ENCODE peak calls at places on chromosomes 4 and X, in ten cellular contexts. P is colonic mucosa; S is mammary epithelial cell; T is psoas muscle; J is K562; D is CD8-positive, alpha-beta T cell; C is GM23338; Z is HepG2; U is breast epithelium; W is HL-60. E is an unnamed sample. For H3K27me3, the result is how much of the 10 kb centered on the place peaks cover.

GRCh38 chr4:38069271-38069760 is 109.1 kb downstream of the PTTG2 start:
- DNase-seq in Z (no peak), T (no peak), W (no peak), D (no peak), J (peak), S (peak), C (peak), P (peak), U (no peak), E (peak)

GRCh38 chr4:168498259-168498658 is 1.4 kb downstream of the PALLD start:
- DNase-seq in C (no peak), S (no peak), Z (no peak), J (no peak), P (no peak), T (no peak), D (no peak), U (no peak), W (no peak), E (no peak)

GRCh38 chr4:1722551-1723071 is 1.3 kb downstream of the TACC3 start:
- DNase-seq in C (no peak), D (no peak), T (peak), Z (no peak), P (no peak), U (no peak), J (no peak), S (no peak), W (no peak), E (peak)

GRCh38 chr4:101464596-101464995 is 117.3 kb upstream of the PPP3CA start:
- DNase-seq in W (no peak), U (no peak), J (no peak), Z (no peak), P (no peak), C (peak), D (no peak), T (no peak), S (no peak), E (no peak)

GRCh38 chr4:88283661-88284377 is 542 bp downstream of the PPM1K start:
- DNase-seq in J (peak), Z (peak), T (peak), C (peak), D (peak), W (no peak), S (peak), U (peak), P (peak), E (peak)

GRCh38 chr4:49058306-49058705 is 72.2 kb downstream of the CWH43 start:
- DNase-seq in D (no peak), U (no peak), T (no peak), W (no peak), Z (no peak), P (no peak), C (no peak), J (no peak), S (no peak), E (no peak)

GRCh38 chr4:76473186-76473585 is 38.2 kb downstream of the SHROOM3 start:
- DNase-seq in W (no peak), S (peak), D (no peak), T (no peak), J (no peak), C (no peak), Z (no peak), P (no peak), U (no peak), E (no peak)

GRCh38 chr4:118367872-118368271 is 15.1 kb upstream of the PRSS12 start:
- DNase-seq in T (no peak), W (no peak), Z (no peak), S (no peak), C (no peak), P (no peak), J (no peak), U (no peak), D (no peak), E (no peak)

GRCh38 chrX:40418413-40419195 is 162.2 kb upstream of the ATP6AP2 start:
- DNase-seq in C (no peak), D (no peak), T (no peak), W (no peak), U (peak), S (peak), Z (no peak), P (no peak), J (no peak), E (no peak)

DNA sequence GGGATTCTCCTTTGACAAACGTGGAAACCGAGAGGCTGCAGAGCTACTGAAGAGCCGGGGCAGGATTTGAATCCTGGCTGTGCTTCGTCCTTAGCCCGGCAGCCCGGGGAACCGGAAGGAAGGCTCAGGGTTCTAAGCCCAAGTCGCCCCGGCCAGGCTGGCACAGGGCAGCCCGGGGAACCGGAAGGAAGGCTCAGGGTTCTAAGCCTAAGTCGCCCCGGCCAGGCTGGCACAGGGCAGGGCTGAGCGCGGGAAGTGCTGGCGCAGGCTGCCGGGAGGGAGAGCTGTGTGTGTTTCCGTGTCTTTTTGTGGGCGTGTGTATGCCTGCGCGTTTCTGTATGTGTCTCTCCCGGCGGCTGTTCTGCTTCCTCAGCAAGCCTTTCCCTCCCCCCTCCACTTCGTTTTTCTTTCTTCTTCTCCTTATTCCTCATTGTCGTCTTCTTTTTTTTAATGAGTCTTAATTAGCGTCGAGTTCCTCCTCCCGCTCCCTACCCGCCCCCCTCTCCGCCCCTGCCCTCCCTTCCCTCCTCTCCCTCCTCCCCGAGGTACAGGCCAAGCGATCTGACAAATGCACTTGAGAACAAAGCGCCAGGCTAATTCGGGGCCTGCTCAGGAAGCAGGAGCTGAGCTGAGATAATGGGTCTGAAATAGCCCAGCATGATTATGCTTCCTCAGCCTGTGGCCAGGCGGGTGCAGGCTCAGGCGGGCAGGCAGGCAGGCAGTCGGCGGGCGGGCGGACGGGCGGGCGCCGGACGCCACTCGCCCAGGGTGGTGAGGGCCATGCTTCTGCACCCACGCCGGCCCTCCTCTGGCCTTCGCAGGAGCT is 65.9 kb downstream of the EFNB1 start:
- DNase-seq in Z (no peak), W (peak), P (peak), D (no peak), C (peak), T (peak), U (peak), J (peak), S (peak), E (peak)
- H3K27me3 ChIP-seq in Z (under half), W (under half), P (under half), D (under half), C (under half), T (under half), U (half or more), J (under half), S (under half), E (under half)

GRCh38 chrX:115561605-115562491 is 874 bp downstream of the PLS3 start:
- DNase-seq in C (peak), S (peak), Z (peak), D (no peak), W (no peak), P (peak), U (peak), T (peak), J (peak), E (peak)

GRCh38 chrX:115564243-115564642 is 3.3 kb downstream of the PLS3 start:
- DNase-seq in D (no peak), T (no peak), U (no peak), W (no peak), C (no peak), Z (peak), S (peak), P (no peak), J (no peak), E (no peak)

GRCh38 chrX:115563633-115564182 is 2.7 kb downstream of the PLS3 start:
- DNase-seq in U (no peak), Z (no peak), J (no peak), S (no peak), C (no peak), W (no peak), D (no peak), T (no peak), P (no peak), E (no peak)

GRCh38 chrX:115560978-115561604 is at the start of gene PLS3:
- DNase-seq in U (peak), C (peak), J (no peak), P (peak), T (peak), S (peak), D (no peak), Z (peak), W (no peak), E (peak)

DNA sequence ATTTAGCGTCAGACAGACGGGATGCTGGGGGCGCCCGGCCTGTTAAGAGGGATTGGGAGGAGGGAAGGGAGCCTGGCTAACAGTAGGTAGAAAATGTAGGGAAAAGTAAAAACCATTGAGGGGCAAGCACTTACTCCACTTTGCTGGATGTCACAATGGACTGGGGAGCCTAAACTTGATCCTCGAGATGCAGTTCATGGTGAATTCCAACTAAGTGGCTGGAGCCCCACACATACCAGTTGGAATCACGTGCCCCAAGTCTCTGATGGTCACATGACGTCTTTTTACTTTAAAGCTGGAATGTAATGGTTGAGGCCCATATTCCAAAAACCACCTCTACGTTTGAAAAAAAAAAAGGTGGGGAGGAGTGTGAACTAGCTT is 1.5 kb downstream of the PLS3 start:
- DNase-seq in J (no peak), S (peak), Z (peak), D (no peak), T (no peak), U (no peak), P (peak), W (no peak), C (peak), E (peak)
- H3K27me3 ChIP-seq in J (under half), S (under half), Z (under half), D (under half), T (half or more), U (half or more), P (under half), W (under half), C (under half), E (under half)

GRCh38 chrX:69815063-69815462 is 199.2 kb downstream of the EDA start:
- DNase-seq in J (no peak), C (no peak), Z (no peak), P (no peak), W (no peak), T (no peak), S (no peak), D (no peak), U (no peak), E (no peak)

DNA sequence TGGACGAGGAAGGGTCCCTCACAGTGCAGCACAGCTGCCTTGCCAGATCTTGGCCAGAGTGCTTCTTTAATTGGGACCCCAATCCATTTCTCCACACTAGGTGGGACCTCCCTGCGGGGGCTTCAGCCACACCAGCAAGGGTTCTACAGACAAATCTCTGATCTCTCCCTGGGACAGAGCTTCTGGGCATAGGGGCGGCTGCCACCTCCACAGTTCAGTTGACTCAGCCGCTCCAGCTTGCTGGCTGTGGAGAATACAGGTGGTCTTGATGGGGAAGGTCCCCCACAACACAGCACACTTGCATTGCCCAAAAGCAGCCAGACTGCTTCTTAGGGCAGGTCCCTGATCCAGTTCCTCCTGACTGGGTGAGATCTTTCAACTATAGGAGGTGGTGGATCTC is 199.6 kb downstream of the EDA start:
- DNase-seq in S (no peak), J (no peak), W (no peak), T (no peak), P (no peak), U (no peak), D (no peak), Z (no peak), C (no peak), E (no peak)
- H3K27me3 ChIP-seq in S (under half), J (under half), W (under half), T (under half), P (under half), U (under half), D (under half), Z (under half), C (under half), E (under half)

GRCh38 chrX:29229802-29230201 is 642.6 kb downstream of the IL1RAPL1 start:
- DNase-seq in S (peak), C (no peak), W (no peak), U (no peak), J (no peak), D (no peak), T (no peak), P (no peak), Z (no peak), E (no peak)
- H3K27me3 ChIP-seq in S (under half), C (half or more), W (under half), U (under half), J (under half), D (under half), T (under half), P (under half), Z (under half), E (under half)

GRCh38 chrX:47941423-47941822 is 62.4 kb downstream of the ZNF182 start:
- DNase-seq in T (no peak), U (no peak), P (no peak), S (peak), J (no peak), Z (no peak), W (no peak), C (no peak), D (no peak), E (no peak)
- H3K27me3 ChIP-seq in T (under half), U (under half), P (under half), S (under half), J (under half), Z (under half), W (under half), C (under half), D (under half), E (under half)

GRCh38 chrX:130728208-130728607 is 174.8 kb downstream of the ENOX2 start:
- DNase-seq in C (no peak), J (no peak), W (no peak), Z (no peak), U (no peak), S (peak), D (no peak), P (no peak), T (no peak), E (no peak)

GRCh38 chrX:130726661-130727060 is 176.3 kb downstream of the ENOX2 start:
- DNase-seq in C (no peak), T (no peak), J (no peak), W (no peak), S (peak), U (no peak), Z (no peak), P (no peak), D (no peak), E (no peak)

DNA sequence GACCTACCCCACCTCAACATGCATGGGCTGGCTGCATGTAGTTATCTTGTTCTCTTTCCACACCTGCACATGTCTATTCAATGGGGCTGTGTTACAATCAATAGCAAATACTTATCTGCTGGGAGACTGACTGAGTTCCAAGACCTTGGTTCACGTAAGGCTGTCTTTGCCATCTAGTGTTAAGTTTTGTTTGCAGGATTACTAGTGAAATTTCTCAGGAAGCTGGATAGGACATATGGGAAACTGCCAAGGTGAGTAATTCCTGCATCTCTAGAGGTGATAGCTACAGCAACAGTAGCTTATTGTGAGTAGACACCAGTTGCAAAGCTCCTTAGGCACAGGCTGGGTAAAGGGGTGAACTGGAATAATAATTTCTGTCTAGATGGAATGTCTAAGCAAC is 177.5 kb downstream of the ENOX2 start:
- DNase-seq in S (peak), J (no peak), C (no peak), U (no peak), P (no peak), W (no peak), D (no peak), Z (no peak), T (no peak), E (no peak)
- H3K27me3 ChIP-seq in S (under half), J (under half), C (under half), U (under half), P (under half), W (under half), D (under half), Z (under half), T (under half), E (under half)

DNA sequence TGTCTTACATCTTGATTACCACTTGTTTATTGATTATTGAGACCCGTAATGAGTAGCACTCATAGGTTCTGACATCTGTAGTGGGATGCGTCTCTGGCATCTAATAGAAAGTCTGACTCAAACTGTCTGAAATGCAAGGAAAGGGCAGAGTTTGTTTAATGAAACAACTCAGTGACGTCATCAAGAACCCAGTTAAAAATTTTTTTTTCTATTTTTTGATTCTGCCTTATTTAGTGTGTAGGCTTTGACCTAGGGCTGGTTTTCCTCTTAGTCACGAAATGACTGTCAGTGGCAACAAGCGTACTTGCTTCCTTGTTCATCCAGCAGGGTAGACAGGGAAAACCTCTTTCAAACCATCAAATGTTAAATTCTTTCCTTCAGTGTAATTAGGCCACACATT is 3.1 kb upstream of the CDKL5 start:
- DNase-seq in U (no peak), Z (no peak), J (no peak), T (no peak), W (no peak), C (no peak), S (no peak), D (no peak), P (no peak), E (no peak)
- H3K27me3 ChIP-seq in U (under half), Z (under half), J (under half), T (under half), W (under half), C (under half), S (under half), D (under half), P (under half), E (under half)